ENCODE peak calls at places on chromosomes 13 and 19, in nine cellular contexts. T is uterus, C is gastrocnemius medialis, W is fibroblast of lung, D is mammary epithelial cell, F is fibroblast of mammary gland, I is A549, P is neural progenitor cell, L is neural crest cell. N is an unnamed sample.

GRCh38 chr19:51710163-51710562 is 13.6 kb downstream of the HAS1 start:
- DNase-seq in L (no peak), T (no peak), P (no peak), I (no peak), D (no peak), W (peak; percentile 60), F (no peak), C (no peak), N (no peak)

GRCh38 chr19:13428352-13428751 is 77.9 kb downstream of the CACNA1A start:
- DNase-seq in C (no peak), I (no peak), P (no peak), D (peak; percentile 6), F (peak; percentile 40), L (peak; percentile 12), T (no peak), W (peak; percentile 18), N (peak; percentile 42)

GRCh38 chr13:113928701-113929627 is 44.9 kb downstream of the C13orf46 start:
- DNase-seq in P (no peak), C (peak; percentile 99), W (peak; percentile 68), L (no peak), F (peak; percentile 97), D (no peak), T (peak; percentile 94), I (no peak), N (peak; percentile 80)

GRCh38 chr19:55175117-55175867 is 4.8 kb downstream of the SYT5 start:
- DNase-seq in I (no peak), W (no peak), D (no peak), C (no peak), T (no peak), L (no peak), P (no peak), F (no peak), N (no peak)

GRCh38 chr19:55467236-55468053 is 2.9 kb upstream of the C19orf85 start:
- DNase-seq in W (peak; percentile 41), P (peak; percentile 70), L (peak; percentile 75), F (peak; percentile 70), T (peak; percentile 65), I (peak; percentile 73), C (no peak), D (peak; percentile 38), N (peak; percentile 65)

GRCh38 chr13:75643182-75643581 is 7.1 kb downstream of the LMO7 start:
- DNase-seq in T (no peak), F (no peak), W (no peak), I (no peak), C (no peak), D (no peak), L (no peak), P (no peak), N (no peak)

GRCh38 chr19:23260956-23261355 is 10.8 kb upstream of the ZNF724 start:
- DNase-seq in P (no peak), W (no peak), T (no peak), D (no peak), F (no peak), C (no peak), L (no peak), I (no peak), N (no peak)

GRCh38 chr19:47371269-47371668 is 22.2 kb downstream of the DHX34 start:
- DNase-seq in W (no peak), F (no peak), C (no peak), P (no peak), D (no peak), L (no peak), I (no peak), T (no peak), N (no peak)

GRCh38 chr13:110989331-110989730 is 74.5 kb upstream of the ANKRD10 start:
- DNase-seq in D (no peak), P (no peak), L (no peak), F (peak; percentile 33), C (no peak), T (no peak), I (no peak), W (no peak), N (no peak)

GRCh38 chr13:27053902-27054595 is 117.6 kb downstream of the USP12 start:
- DNase-seq in L (no peak), T (no peak), W (peak; percentile 90), I (no peak), P (no peak), D (peak; percentile 89), F (peak; percentile 87), C (no peak), N (peak; percentile 84)

GRCh38 chr13:20489185-20489820 is 36.4 kb downstream of the CRYL1 start:
- DNase-seq in P (no peak), I (no peak), L (no peak), T (peak; percentile 31), F (peak; percentile 56), D (no peak), W (no peak), C (peak; percentile 26), N (no peak)

GRCh38 chr13:83618966-83619365 is 263.3 kb downstream of the SLITRK1 start:
- DNase-seq in L (no peak), P (no peak), C (no peak), W (peak; percentile 69), F (peak; percentile 67), T (no peak), D (peak; percentile 48), I (no peak), N (peak; percentile 71)

GRCh38 chr13:97308735-97309429 is 86.7 kb downstream of the MBNL2 start:
- DNase-seq in I (peak; percentile 13), D (peak; percentile 47), T (no peak), C (no peak), P (no peak), F (no peak), L (no peak), W (peak; percentile 42), N (no peak)

GRCh38 chr19:17379221-17379631 is 2.1 kb upstream of the PLVAP start:
- DNase-seq in D (no peak), C (no peak), F (no peak), T (no peak), L (peak; percentile 38), W (no peak), P (peak; percentile 75), I (no peak), N (no peak)

GRCh38 chr13:93169980-93170379 is 56.6 kb upstream of the GPC6 start:
- DNase-seq in W (peak; percentile 99), D (peak; percentile 100), I (no peak), P (no peak), T (no peak), F (peak; percentile 99), L (no peak), C (no peak), N (peak; percentile 93)

GRCh38 chr19:52734340-52734892 is 428 bp downstream of the ZNF611 start:
- DNase-seq in P (peak; percentile 59), L (peak; percentile 11), W (peak; percentile 22), D (peak; percentile 5), I (no peak), F (peak; percentile 2), C (no peak), T (peak; percentile 22), N (peak; percentile 15)

GRCh38 chr13:33696530-33696929 is 121.4 kb upstream of the RFC3 start:
- DNase-seq in D (no peak), I (no peak), C (no peak), L (no peak), W (no peak), P (no peak), F (no peak), T (no peak), N (no peak)

GRCh38 chr13:33694546-33694945 is 123.4 kb upstream of the RFC3 start:
- DNase-seq in D (peak; percentile 33), C (no peak), L (no peak), I (no peak), P (no peak), F (no peak), W (no peak), T (no peak), N (no peak)

GRCh38 chr13:33690321-33690720 is 127.6 kb upstream of the RFC3 start:
- DNase-seq in T (no peak), D (no peak), P (no peak), F (no peak), W (no peak), C (no peak), I (no peak), L (no peak), N (no peak)

GRCh38 chr13:33691980-33692379 is 126.0 kb upstream of the RFC3 start:
- DNase-seq in T (no peak), I (no peak), W (no peak), P (no peak), C (no peak), F (no peak), L (no peak), D (no peak), N (no peak)

GRCh38 chr13:33692531-33692930 is 125.4 kb upstream of the RFC3 start:
- DNase-seq in W (no peak), T (no peak), C (no peak), P (no peak), I (no peak), F (no peak), D (peak; percentile 29), L (no peak), N (no peak)
- TF ChIP-seq CTCF in W (no peak), T (no peak), C (no peak), P (no peak), I (no peak), F (no peak), D (no peak), L (no peak), N (no peak)

GRCh38 chr13:35961461-35962220 is 169.5 kb downstream of the DCLK1 start:
- DNase-seq in C (no peak), P (no peak), L (no peak), F (peak; percentile 23), I (no peak), T (no peak), W (no peak), D (no peak), N (peak; percentile 1)
- TF ChIP-seq CTCF in C (no peak), P (peak; percentile 8), L (peak; percentile 47), F (peak; percentile 17), I (peak; percentile 26), T (no peak), W (no peak), D (peak; percentile 8), N (no peak)

GRCh38 chr13:30115257-30115600 is 192.1 kb downstream of the KATNAL1 start:
- DNase-seq in F (no peak), T (no peak), I (no peak), P (no peak), C (no peak), D (no peak), L (no peak), W (no peak), N (no peak)
- TF ChIP-seq CTCF in F (no peak), T (no peak), I (no peak), P (no peak), C (no peak), D (no peak), L (peak; percentile 40), W (peak; percentile 2), N (no peak)

DNA sequence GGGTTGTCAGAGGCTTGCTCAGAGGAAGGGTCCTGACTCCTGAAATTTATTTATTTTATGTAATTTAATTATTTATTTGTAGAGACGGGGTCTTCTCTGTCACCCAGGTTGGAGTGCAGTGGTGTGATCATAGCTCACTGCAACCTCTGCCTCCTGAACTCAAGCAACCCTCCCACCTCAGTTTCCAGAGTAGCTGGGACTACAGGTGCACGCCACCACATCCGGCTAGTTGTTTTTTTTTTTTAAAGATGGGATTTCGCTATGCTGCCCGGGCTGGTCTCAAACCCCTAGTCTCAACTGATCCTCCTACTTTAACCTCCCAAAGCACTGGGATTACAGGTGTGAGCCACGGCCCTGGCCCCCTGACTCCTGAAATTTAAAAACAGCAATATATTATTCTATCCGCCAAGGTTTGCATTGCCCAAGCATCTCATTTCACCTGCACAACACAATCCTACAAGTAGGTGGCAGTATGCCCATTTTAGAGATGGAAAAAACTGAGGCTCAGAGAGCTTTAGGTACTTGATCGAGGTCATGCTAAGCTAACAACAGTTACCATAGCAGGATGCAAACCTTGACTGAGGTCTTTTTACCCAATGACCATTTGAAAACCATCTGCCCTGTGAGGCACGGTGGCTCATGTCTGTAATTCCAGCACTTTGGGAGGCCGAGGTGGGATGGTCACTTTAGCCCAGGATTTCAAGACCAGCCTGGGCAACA is 18.1 kb downstream of the ARHGEF18 start:
- DNase-seq in D (peak; percentile 49), L (no peak), F (peak; percentile 66), P (peak; percentile 23), I (peak; percentile 41), W (peak; percentile 43), T (no peak), C (no peak), N (peak; percentile 72)
- TF ChIP-seq CTCF in D (peak; percentile 41), L (peak; percentile 54), F (peak; percentile 45), P (peak; percentile 49), I (peak; percentile 45), W (peak; percentile 22), T (peak; percentile 8), C (no peak), N (peak; percentile 27)

N was measured in MCF 10A.